ENCODE peak calls at places on chromosomes 7 and 10, in nine cellular contexts. G, I, N, Z, R, Q, Y, O and T are unnamed samples.

GRCh38 chr7:130667593-130668257 is 823 bp downstream of the COPG2 start:
- DNase-seq in G (no peak), I (no peak), N (no peak), Z (no peak), R (no peak), Q (peak; percentile 3), Y (no peak), O (no peak), T (no peak)

GRCh38 chr7:37380831-37381230 is 67.8 kb downstream of the ELMO1 start:
- DNase-seq in G (no peak), I (no peak), N (no peak), Z (no peak), R (no peak), Q (no peak), Y (no peak), O (no peak), T (no peak)

GRCh38 chr7:37047260-37047659 is 323.0 kb upstream of the AOAH start:
- DNase-seq in G (no peak), I (no peak), N (no peak), Z (no peak), R (no peak), Q (no peak), Y (no peak), O (no peak), T (no peak)

GRCh38 chr10:34716234-34716633 is 98.9 kb downstream of the PARD3 start:
- DNase-seq in G (no peak), I (no peak), N (no peak), Z (no peak), R (no peak), Q (no peak), Y (no peak), O (no peak), T (no peak)

GRCh38 chr10:121179006-121179405 is 327.8 kb downstream of the WDR11 start:
- DNase-seq in G (no peak), I (no peak), N (no peak), Z (no peak), R (no peak), Q (peak; percentile 18), Y (no peak), O (no peak), T (no peak)

GRCh38 chr7:128352138-128352537 is 8.4 kb upstream of the RBM28 start:
- DNase-seq in G (no peak), I (peak; percentile 73), N (no peak), Z (no peak), R (peak; percentile 30), Q (no peak), Y (peak; percentile 78), O (peak; percentile 39), T (no peak)

GRCh38 chr7:69953319-69954067 is 355.2 kb downstream of the AUTS2 start:
- DNase-seq in G (no peak), I (no peak), N (no peak), Z (no peak), R (no peak), Q (no peak), Y (no peak), O (no peak), T (no peak)

GRCh38 chr7:37357277-37357996 is 91.2 kb downstream of the ELMO1 start:
- DNase-seq in G (no peak), I (no peak), N (no peak), Z (no peak), R (no peak), Q (no peak), Y (no peak), O (no peak), T (no peak)

GRCh38 chr7:140683657-140684056 is 10.9 kb downstream of the ADCK2 start:
- DNase-seq in G (no peak), I (no peak), N (no peak), Z (no peak), R (no peak), Q (no peak), Y (no peak), O (no peak), T (no peak)

GRCh38 chr7:46908770-46909169 is 673.1 kb downstream of the TNS3 start:
- DNase-seq in G (peak; percentile 65), I (no peak), N (peak; percentile 57), Z (peak; percentile 90), R (no peak), Q (no peak), Y (no peak), O (no peak), T (no peak)

GRCh38 chr10:11345224-11346054 is 266.0 kb downstream of the USP6NL start:
- DNase-seq in G (peak; percentile 4), I (peak; percentile 65), N (peak; percentile 14), Z (no peak), R (no peak), Q (peak; percentile 58), Y (no peak), O (no peak), T (no peak)
- TF ChIP-seq CTCF in G (no peak), I (no peak), N (no peak), Z (no peak), R (peak; percentile 20), Q (no peak), Y (no peak), O (no peak), T (no peak)

GRCh38 chr7:96792115-96792514 is 82.5 kb upstream of the SEM1 start:
- DNase-seq in G (no peak), I (no peak), N (no peak), Z (no peak), R (no peak), Q (no peak), Y (no peak), O (no peak), T (no peak)
- TF ChIP-seq CTCF in G (no peak), I (no peak), N (no peak), Z (no peak), R (no peak), Q (no peak), Y (no peak), O (no peak), T (no peak)

DNA sequence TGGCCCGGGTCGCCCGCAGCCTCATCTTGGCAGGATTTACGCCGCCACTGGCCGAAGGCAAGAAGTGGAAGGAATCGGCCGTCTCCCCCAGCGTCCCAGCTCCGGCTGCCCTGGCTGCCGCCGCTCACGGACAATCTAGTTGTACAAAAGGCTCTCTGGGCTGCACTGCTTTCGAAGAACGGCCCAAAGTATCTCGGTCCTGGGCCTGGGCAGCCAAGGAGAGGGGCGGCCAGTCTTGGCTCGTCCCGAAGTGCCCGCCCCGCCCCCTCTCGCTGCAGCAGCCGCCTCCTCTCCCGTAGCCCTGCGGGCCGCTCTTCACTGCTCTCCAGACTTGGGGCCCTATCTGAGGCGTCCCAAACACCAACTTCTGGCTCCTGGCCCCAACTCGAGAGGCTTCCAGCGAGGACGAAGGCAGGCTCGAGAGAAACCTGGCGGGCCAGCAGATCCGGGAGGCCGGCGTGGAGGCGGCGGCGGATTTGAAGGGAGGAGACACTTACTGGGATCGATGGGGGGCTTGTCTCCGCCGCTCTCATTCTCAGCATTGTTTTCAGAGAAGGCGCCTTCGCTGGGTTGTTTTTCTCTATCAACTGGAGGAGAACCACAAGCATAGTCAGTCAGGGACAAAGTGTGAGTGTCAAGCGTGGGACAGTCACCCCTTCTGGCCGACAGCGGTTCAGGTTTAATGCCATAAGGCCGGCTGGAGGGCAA is 802 bp downstream of the HOXA9 start:
- DNase-seq in G (no peak), I (peak; percentile 54), N (no peak), Z (no peak), R (no peak), Q (peak; percentile 58), Y (peak; percentile 87), O (peak; percentile 14), T (no peak)
- TF ChIP-seq CTCF in G (no peak), I (peak; percentile 19), N (peak; percentile 9), Z (no peak), R (no peak), Q (no peak), Y (no peak), O (no peak), T (no peak)

GRCh38 chr10:93999401-93999851 is 5.7 kb downstream of the PLCE1 start:
- DNase-seq in G (no peak), I (no peak), N (no peak), Z (peak; percentile 91), R (peak; percentile 53), Q (peak; percentile 41), Y (peak; percentile 82), O (peak; percentile 52), T (no peak)
- TF ChIP-seq CTCF in G (no peak), I (no peak), N (no peak), Z (no peak), R (no peak), Q (no peak), Y (no peak), O (no peak), T (no peak)

GRCh38 chr10:33327750-33328149 is 6.7 kb downstream of the NRP1 start:
- DNase-seq in G (no peak), I (no peak), N (no peak), Z (peak; percentile 23), R (no peak), Q (no peak), Y (no peak), O (no peak), T (no peak)
- TF ChIP-seq CTCF in G (peak; percentile 39), I (no peak), N (peak; percentile 44), Z (peak; percentile 44), R (peak; percentile 19), Q (no peak), Y (no peak), O (peak; percentile 51), T (no peak)